ENCODE peak calls at places on chromosomes 12 and 14, in seven cellular contexts. M, X, A, Z, B, K and P are unnamed samples.

GRCh38 chr14:58298477-58298879 is at the start of gene ARID4A:
- DNase-seq in X (peak), K (no peak), M (peak), B (no peak), A (no peak), Z (no peak), P (no peak)

GRCh38 chr14:68316078-68316868 is 476.6 kb downstream of the ZFP36L1 start:
- DNase-seq in Z (no peak), B (no peak), X (no peak), K (no peak), M (no peak), A (no peak), P (no peak)

GRCh38 chr12:12837025-12837872 is 24.1 kb downstream of the DDX47 start:
- DNase-seq in B (peak), K (no peak), A (peak), X (peak), M (no peak), Z (peak), P (no peak)

GRCh38 chr12:132259364-132259871 is 70.0 kb downstream of the GALNT9 start:
- DNase-seq in K (no peak), M (no peak), X (no peak), A (no peak), Z (no peak), B (no peak), P (no peak)

GRCh38 chr12:3836641-3837040 is 36.6 kb downstream of the PARP11 start:
- DNase-seq in K (no peak), Z (no peak), M (no peak), A (no peak), X (no peak), B (no peak), P (no peak)

GRCh38 chr12:120466560-120467315 is 2.8 kb downstream of the SRSF9 start:
- DNase-seq in M (no peak), K (no peak), A (peak), X (peak), B (no peak), Z (no peak), P (no peak)

GRCh38 chr14:73785834-73786631 is 65.6 kb upstream of the PTGR2 start:
- DNase-seq in K (peak), B (peak), X (peak), A (peak), M (peak), Z (peak), P (peak)

GRCh38 chr12:124752437-124753229 is 111.0 kb downstream of the SCARB1 start:
- DNase-seq in K (no peak), B (no peak), A (no peak), Z (no peak), X (no peak), M (no peak), P (no peak)

GRCh38 chr12:123853401-123854070 is 91.4 kb downstream of the DNAH10 start:
- DNase-seq in K (no peak), X (no peak), M (no peak), Z (no peak), B (no peak), A (no peak), P (no peak)

GRCh38 chr12:101928556-101928955 is 51.2 kb downstream of the DRAM1 start:
- DNase-seq in A (no peak), B (no peak), K (no peak), X (no peak), Z (no peak), M (no peak), P (no peak)

GRCh38 chr14:68664225-68664681 is 128.6 kb downstream of the ZFP36L1 start:
- DNase-seq in B (no peak), X (peak), A (no peak), Z (no peak), M (no peak), K (no peak), P (no peak)

GRCh38 chr12:131753041-131753440 is 42.2 kb downstream of the SFSWAP start:
- DNase-seq in Z (no peak), M (no peak), K (no peak), X (no peak), B (no peak), A (no peak), P (no peak)

GRCh38 chr12:94690199-94690695 is 39.9 kb upstream of the TMCC3 start:
- DNase-seq in B (no peak), A (no peak), Z (no peak), K (no peak), X (no peak), M (no peak), P (no peak)

GRCh38 chr14:96267336-96267735 is 11.3 kb downstream of the BDKRB1 start:
- DNase-seq in A (no peak), B (no peak), K (no peak), M (no peak), Z (peak), X (no peak), P (no peak)

GRCh38 chr12:64278421-64278820 is 56.3 kb upstream of the KICS2 start:
- DNase-seq in A (no peak), Z (no peak), M (no peak), B (no peak), K (no peak), X (no peak), P (no peak)

GRCh38 chr12:42027537-42027936 is 117.1 kb downstream of the GXYLT1 start:
- DNase-seq in Z (no peak), B (no peak), X (no peak), M (no peak), K (no peak), A (no peak), P (no peak)

GRCh38 chr14:98955741-98956070 is 316.3 kb downstream of the BCL11B start:
- DNase-seq in A (no peak), Z (no peak), M (no peak), B (no peak), X (no peak), K (no peak), P (no peak)

GRCh38 chr14:66228267-66228970 is 257.8 kb upstream of the CCDC196 start:
- DNase-seq in A (no peak), B (no peak), K (no peak), Z (no peak), M (no peak), X (peak), P (no peak)